ENCODE peak calls at places on chromosomes 1 and 21, in four cellular contexts. Q is cardiac fibroblast; D is cardiac muscle cell; U is stimulated activated CD4-positive, alpha-beta T cell treated with anti-CD3 and anti-CD28 coated beads, Interleukin-2, amount 100 ng/mL, for 24 hours. X is an unnamed sample.

GRCh38 chr1:220353229-220354012 is 81.2 kb upstream of the RAB3GAP2 start:
- DNase-seq in D (no peak), Q (no peak), U (no peak), X (peak)

GRCh38 chr1:39631361-39632331 is 7.8 kb downstream of the HEYL start:
- DNase-seq in U (no peak), D (no peak), Q (no peak), X (no peak)

GRCh38 chr1:153577624-153578051 is 12.0 kb upstream of the S100A2 start:
- DNase-seq in Q (no peak), U (no peak), D (no peak), X (no peak)

GRCh38 chr1:85397490-85398044 is 67.4 kb downstream of the DDAH1 start:
- DNase-seq in D (no peak), Q (no peak), U (no peak), X (peak)

GRCh38 chr1:21547876-21548275 is 38.7 kb downstream of the ALPL start:
- DNase-seq in D (no peak), U (no peak), Q (no peak), X (no peak)

GRCh38 chr1:92961896-92962752 is 862 bp upstream of the DIPK1A start:
- DNase-seq in D (peak), Q (peak), U (peak), X (peak)

GRCh38 chr1:178774263-178774662 is 49.2 kb downstream of the RALGPS2 start:
- DNase-seq in D (peak), Q (peak), U (no peak), X (peak)

GRCh38 chr1:212260557-212261342 is 24.5 kb upstream of the PPP2R5A start:
- DNase-seq in Q (peak), D (no peak), U (no peak), X (no peak)

GRCh38 chr21:38208118-38208517 is 48.7 kb upstream of the KCNJ15 start:
- DNase-seq in Q (no peak), U (no peak), D (no peak), X (no peak)

GRCh38 chr1:215958836-215959235 is 391.7 kb downstream of the KCTD3 start:
- DNase-seq in D (no peak), U (no peak), Q (no peak), X (no peak)

GRCh38 chr1:115771847-115772457 is 3.4 kb upstream of the CASQ2 start:
- DNase-seq in U (peak), D (peak), Q (peak), X (peak)

GRCh38 chr1:32351859-32352745 is 10.2 kb downstream of the FAM229A start:
- DNase-seq in U (no peak), D (peak), Q (peak), X (peak)

GRCh38 chr1:235411489-235412486 is 44.6 kb downstream of the TBCE start:
- DNase-seq in U (no peak), Q (no peak), D (peak), X (peak)

GRCh38 chr1:36453600-36454388 is 3.5 kb upstream of the OSCP1 start:
- DNase-seq in D (no peak), Q (no peak), U (no peak), X (no peak)

GRCh38 chr1:114330451-114330983 is 176.8 kb upstream of the SYT6 start:
- DNase-seq in Q (no peak), U (no peak), D (no peak), X (peak)

GRCh38 chr1:228836954-228837481 is 101.7 kb downstream of the RHOU start:
- DNase-seq in D (no peak), U (no peak), Q (no peak), X (no peak)

GRCh38 chr1:3022976-3023375 is 1.7 kb downstream of the ACTRT2 start:
- DNase-seq in Q (no peak), D (no peak), U (no peak), X (no peak)

GRCh38 chr1:84350104-84350503 is 48.2 kb upstream of the DNASE2B start:
- DNase-seq in U (no peak), D (no peak), Q (no peak), X (no peak)

GRCh38 chr1:11690669-11691301 is 725 bp upstream of the DRAXIN start:
- DNase-seq in Q (no peak), U (no peak), D (no peak), X (peak)

GRCh38 chr1:230768903-230769570 is 21.8 kb downstream of the CAPN9 start:
- DNase-seq in D (peak), U (no peak), Q (peak), X (no peak)

GRCh38 chr1:223074901-223075300 is 68.1 kb downstream of the TLR5 start:
- DNase-seq in U (no peak), Q (no peak), D (no peak), X (no peak)

GRCh38 chr1:206430031-206430983 is 40.0 kb upstream of the IKBKE start:
- DNase-seq in D (peak), U (no peak), Q (peak), X (no peak)

GRCh38 chr1:223114871-223115270 is 28.2 kb downstream of the TLR5 start:
- DNase-seq in U (no peak), D (peak), Q (peak), X (no peak)

GRCh38 chr1:91226741-91227140 is 177.9 kb downstream of the HFM1 start:
- DNase-seq in Q (no peak), U (no peak), D (no peak), X (no peak)

GRCh38 chr1:47709302-47710074 is 271.6 kb downstream of the FOXD2 start:
- DNase-seq in U (peak), D (no peak), Q (no peak), X (peak)

GRCh38 chr1:11706292-11706691 is 14.8 kb downstream of the DRAXIN start:
- DNase-seq in D (no peak), U (no peak), Q (no peak), X (no peak)

GRCh38 chr21:38392722-38393121 is 105.6 kb downstream of the ERG start:
- DNase-seq in Q (no peak), U (no peak), D (no peak), X (no peak)

GRCh38 chr1:228978486-228979324 is 243.4 kb downstream of the RHOU start:
- DNase-seq in U (no peak), D (peak), Q (no peak), X (no peak)

GRCh38 chr1:110060034-110060661 is 10.3 kb downstream of the ALX3 start:
- DNase-seq in D (peak), Q (peak), U (peak), X (peak)

GRCh38 chr1:66248257-66248656 is 285.7 kb upstream of the SGIP1 start:
- DNase-seq in U (no peak), D (no peak), Q (no peak), X (no peak)

GRCh38 chr1:169103002-169103401 is 3.5 kb upstream of the ATP1B1 start:
- DNase-seq in Q (no peak), U (no peak), D (no peak), X (no peak)

GRCh38 chr1:26125382-26125781 is 13.8 kb downstream of the PDIK1L start:
- DNase-seq in Q (no peak), D (no peak), U (no peak), X (no peak)

GRCh38 chr1:198496216-198497143 is 44.0 kb downstream of the ATP6V1G3 start:
- DNase-seq in Q (peak), D (peak), U (no peak), X (no peak)

GRCh38 chr1:90925928-90926869 is 95.6 kb downstream of the ZNF644 start:
- DNase-seq in U (no peak), Q (peak), D (peak), X (no peak)

GRCh38 chr21:45421071-45421845 is 16.3 kb downstream of the COL18A1 start:
- DNase-seq in D (no peak), Q (no peak), U (no peak), X (peak)

GRCh38 chr1:226627924-226628623 is 79.5 kb downstream of the STUM start:
- DNase-seq in D (no peak), U (no peak), Q (no peak), X (no peak)

GRCh38 chr1:23111600-23112535 is 56.8 kb downstream of the LUZP1 start:
- DNase-seq in Q (no peak), U (no peak), D (no peak), X (no peak)

GRCh38 chr1:113660053-113660452 is 99.2 kb downstream of the PHTF1 start:
- DNase-seq in U (no peak), D (no peak), Q (no peak), X (no peak)

GRCh38 chr1:39295901-39296300 is 91.4 kb downstream of the MACF1 start:
- DNase-seq in D (no peak), U (no peak), Q (peak), X (no peak)

X was measured in NCI-H82.